ENCODE peak calls at places on chromosomes 13 and 19, in eight cellular contexts. J, N, T, I, B, D, H and X are unnamed samples.
A peak's percentile ranks its signal among the peaks of the same experiment; 100 is the strongest.

GRCh38 chr19:36043952-36044351 is 10.1 kb downstream of the THAP8 start:
- DNase-seq in J (no peak), N (no peak), T (no peak), I (no peak), B (no peak), D (no peak), H (no peak), X (no peak)

GRCh38 chr13:30026093-30026492 is 175.7 kb upstream of the UBL3 start:
- DNase-seq in J (no peak), N (no peak), T (no peak), I (peak; percentile 66), B (no peak), D (no peak), H (no peak), X (no peak)

GRCh38 chr13:99347335-99347878 is 40.2 kb upstream of the GPR183 start:
- DNase-seq in J (no peak), N (no peak), T (no peak), I (no peak), B (no peak), D (no peak), H (no peak), X (no peak)

GRCh38 chr13:44961997-44962396 is 27.3 kb downstream of the NUFIP1 start:
- DNase-seq in J (no peak), N (no peak), T (no peak), I (no peak), B (no peak), D (no peak), H (no peak), X (no peak)

GRCh38 chr19:18205180-18205915 is 1.5 kb upstream of the RAB3A start:
- DNase-seq in J (peak; percentile 58), N (no peak), T (no peak), I (peak; percentile 77), B (no peak), D (peak; percentile 62), H (peak; percentile 55), X (peak; percentile 73)

GRCh38 chr19:6828306-6828697 is 55.8 kb downstream of the VAV1 start:
- DNase-seq in J (no peak), N (no peak), T (no peak), I (no peak), B (no peak), D (peak; percentile 27), H (no peak), X (no peak)

GRCh38 chr13:113595131-113595530 is 10.6 kb downstream of the TFDP1 start:
- DNase-seq in J (no peak), N (no peak), T (no peak), I (no peak), B (no peak), D (no peak), H (no peak), X (no peak)

GRCh38 chr19:28466107-28467045 is 746.6 kb downstream of the UQCRFS1 start:
- DNase-seq in J (peak; percentile 12), N (peak; percentile 19), T (peak; percentile 61), I (peak; percentile 14), B (peak; percentile 32), D (peak; percentile 46), H (no peak), X (peak; percentile 57)

GRCh38 chr13:41117859-41118258 is 14.7 kb downstream of the KBTBD6 start:
- DNase-seq in J (no peak), N (no peak), T (no peak), I (no peak), B (no peak), D (no peak), H (no peak), X (no peak)

GRCh38 chr13:34391071-34391470 is 551.0 kb upstream of the NBEA start:
- DNase-seq in J (no peak), N (no peak), T (no peak), I (peak; percentile 60), B (no peak), D (no peak), H (no peak), X (no peak)

GRCh38 chr13:31982540-31982939 is 49.0 kb upstream of the FRY start:
- DNase-seq in J (no peak), N (peak; percentile 94), T (no peak), I (peak; percentile 99), B (no peak), D (peak; percentile 88), H (no peak), X (peak; percentile 74)

GRCh38 chr13:40468227-40468838 is 198.1 kb downstream of the FOXO1 start:
- DNase-seq in J (no peak), N (no peak), T (no peak), I (no peak), B (no peak), D (no peak), H (no peak), X (no peak)

GRCh38 chr19:45650722-45651121 is 11.5 kb upstream of the EML2 start:
- DNase-seq in J (no peak), N (no peak), T (no peak), I (no peak), B (no peak), D (no peak), H (no peak), X (no peak)

GRCh38 chr13:51342706-51343105 is 3.2 kb downstream of the SERPINE3 start:
- DNase-seq in J (no peak), N (no peak), T (no peak), I (peak; percentile 43), B (no peak), D (no peak), H (no peak), X (no peak)

GRCh38 chr19:2422951-2423880 is 4.2 kb downstream of the TIMM13 start:
- DNase-seq in J (no peak), N (no peak), T (no peak), I (no peak), B (no peak), D (no peak), H (no peak), X (no peak)

GRCh38 chr19:48628486-48629296 is 8.5 kb downstream of the DBP start:
- DNase-seq in J (no peak), N (no peak), T (no peak), I (no peak), B (no peak), D (no peak), H (no peak), X (no peak)

GRCh38 chr13:83666126-83666525 is 216.1 kb downstream of the SLITRK1 start:
- DNase-seq in J (no peak), N (no peak), T (no peak), I (no peak), B (no peak), D (no peak), H (no peak), X (no peak)

GRCh38 chr13:90445179-90445578 is 902.3 kb upstream of the MIR17HG start:
- DNase-seq in J (no peak), N (no peak), T (no peak), I (peak; percentile 86), B (no peak), D (peak; percentile 94), H (no peak), X (no peak)

GRCh38 chr13:33236021-33236420 is 49.5 kb downstream of the STARD13 start:
- DNase-seq in J (no peak), N (no peak), T (no peak), I (peak; percentile 62), B (no peak), D (peak; percentile 68), H (no peak), X (no peak)

GRCh38 chr19:40210919-40211318 is 7.3 kb downstream of the TTC9B start:
- DNase-seq in J (no peak), N (no peak), T (no peak), I (no peak), B (no peak), D (no peak), H (no peak), X (no peak)

GRCh38 chr13:47147784-47148062 is 250.9 kb upstream of the HTR2A start:
- DNase-seq in J (no peak), N (no peak), T (no peak), I (no peak), B (no peak), D (no peak), H (no peak), X (no peak)

GRCh38 chr19:57351867-57352266 is 796 bp downstream of the ZNF304 start:
- DNase-seq in J (no peak), N (no peak), T (no peak), I (no peak), B (no peak), D (no peak), H (no peak), X (no peak)

GRCh38 chr19:33559996-33560395 is 38.4 kb upstream of the PEPD start:
- DNase-seq in J (no peak), N (no peak), T (no peak), I (no peak), B (no peak), D (no peak), H (no peak), X (no peak)

GRCh38 chr13:80224468-80224867 is 116.5 kb downstream of the SPRY2 start:
- DNase-seq in J (peak; percentile 64), N (no peak), T (no peak), I (no peak), B (no peak), D (no peak), H (no peak), X (no peak)

GRCh38 chr13:99221567-99222239 is 21.0 kb downstream of the UBAC2 start:
- DNase-seq in J (no peak), N (no peak), T (no peak), I (no peak), B (no peak), D (no peak), H (no peak), X (no peak)

GRCh38 chr19:46297700-46298476 is 1.0 kb downstream of the HIF3A start:
- DNase-seq in J (peak; percentile 53), N (no peak), T (no peak), I (no peak), B (no peak), D (no peak), H (peak; percentile 37), X (no peak)